ENCODE peak calls at places on chromosomes 4 and X, in five cellular contexts. One of them, this sample, is unnamed.

GRCh38 chr4:113383111-113383785 is 333.8 kb downstream of the ANK2 start:
- DNase-seq in lung: no peak
- DNase-seq in A673: peak; percentile 97
- DNase-seq in mucosa of descending colon: no peak
- DNase-seq in endothelial cell of umbilical vein: peak; percentile 82
- DNase-seq in this sample: peak; percentile 15

GRCh38 chr4:140426610-140427103 is 791 bp downstream of the CLGN start:
- DNase-seq in lung: no peak
- DNase-seq in A673: peak; percentile 41
- DNase-seq in mucosa of descending colon: no peak
- DNase-seq in endothelial cell of umbilical vein: no peak
- DNase-seq in this sample: no peak

GRCh38 chr4:184400375-184400870 is 73.9 kb downstream of the IRF2 start:
- DNase-seq in lung: no peak
- DNase-seq in A673: peak; percentile 58
- DNase-seq in mucosa of descending colon: no peak
- DNase-seq in endothelial cell of umbilical vein: peak; percentile 90
- DNase-seq in this sample: no peak

GRCh38 chr4:34572026-34572425 is 1672.3 kb downstream of the ARAP2 start:
- DNase-seq in lung: no peak
- DNase-seq in A673: no peak
- DNase-seq in mucosa of descending colon: no peak
- DNase-seq in endothelial cell of umbilical vein: no peak
- DNase-seq in this sample: no peak

GRCh38 chr4:7192252-7193039 is at the start of gene SORCS2:
- DNase-seq in lung: no peak
- DNase-seq in A673: peak; percentile 77
- DNase-seq in mucosa of descending colon: peak; percentile 70
- DNase-seq in endothelial cell of umbilical vein: peak; percentile 25
- DNase-seq in this sample: no peak

GRCh38 chr4:55255171-55255570 is 90.9 kb upstream of the SRD5A3 start:
- DNase-seq in lung: no peak
- DNase-seq in A673: peak; percentile 2
- DNase-seq in mucosa of descending colon: no peak
- DNase-seq in endothelial cell of umbilical vein: no peak
- DNase-seq in this sample: no peak

GRCh38 chrX:9340619-9341304 is 124.1 kb upstream of the TBL1X start:
- DNase-seq in lung: peak; percentile 55
- DNase-seq in A673: peak; percentile 72
- DNase-seq in mucosa of descending colon: peak; percentile 33
- DNase-seq in endothelial cell of umbilical vein: peak; percentile 20
- DNase-seq in this sample: no peak

GRCh38 chrX:20362268-20363002 is 95.7 kb upstream of the RPS6KA3 start:
- DNase-seq in lung: peak; percentile 35
- DNase-seq in A673: no peak
- DNase-seq in mucosa of descending colon: no peak
- DNase-seq in endothelial cell of umbilical vein: peak; percentile 46
- DNase-seq in this sample: no peak

GRCh38 chrX:99705696-99706095 is 704.4 kb downstream of the PCDH19 start:
- DNase-seq in lung: no peak
- DNase-seq in A673: no peak
- DNase-seq in mucosa of descending colon: no peak
- DNase-seq in endothelial cell of umbilical vein: no peak
- DNase-seq in this sample: no peak

GRCh38 chrX:115606861-115607260 is 45.9 kb downstream of the PLS3 start:
- DNase-seq in lung: no peak
- DNase-seq in A673: no peak
- DNase-seq in mucosa of descending colon: no peak
- DNase-seq in endothelial cell of umbilical vein: no peak
- DNase-seq in this sample: no peak

GRCh38 chr4:25667931-25668557 is 12.4 kb downstream of the SLC34A2 start:
- DNase-seq in lung: no peak
- DNase-seq in A673: no peak
- DNase-seq in mucosa of descending colon: no peak
- DNase-seq in endothelial cell of umbilical vein: no peak
- DNase-seq in this sample: peak; percentile 15

GRCh38 chr4:81621490-81621889 is 149.8 kb upstream of the RASGEF1B start:
- DNase-seq in lung: no peak
- DNase-seq in A673: no peak
- DNase-seq in mucosa of descending colon: no peak
- DNase-seq in endothelial cell of umbilical vein: no peak
- DNase-seq in this sample: no peak

GRCh38 chr4:137740192-137740591 is 207.9 kb upstream of the PCDH18 start:
- DNase-seq in lung: no peak
- DNase-seq in A673: no peak
- DNase-seq in mucosa of descending colon: no peak
- DNase-seq in endothelial cell of umbilical vein: no peak
- DNase-seq in this sample: no peak

GRCh38 chrX:112636288-112636687 is 43.5 kb downstream of the LHFPL1 start:
- DNase-seq in lung: no peak
- DNase-seq in A673: no peak
- DNase-seq in mucosa of descending colon: no peak
- DNase-seq in endothelial cell of umbilical vein: no peak
- DNase-seq in this sample: no peak

GRCh38 chr4:54676062-54676461 is 18.3 kb downstream of the KIT start:
- DNase-seq in lung: no peak
- DNase-seq in A673: no peak
- DNase-seq in mucosa of descending colon: no peak
- DNase-seq in endothelial cell of umbilical vein: no peak
- DNase-seq in this sample: no peak

GRCh38 chr4:7506119-7506518 is 71.4 kb upstream of the PSAPL1 start:
- DNase-seq in lung: no peak
- DNase-seq in A673: no peak
- DNase-seq in mucosa of descending colon: no peak
- DNase-seq in endothelial cell of umbilical vein: no peak
- DNase-seq in this sample: no peak

GRCh38 chrX:15160558-15160957 is 109.3 kb downstream of the ASB9 start:
- DNase-seq in lung: no peak
- DNase-seq in A673: no peak
- DNase-seq in mucosa of descending colon: no peak
- DNase-seq in endothelial cell of umbilical vein: no peak
- DNase-seq in this sample: no peak

GRCh38 chr4:152903658-152904057 is 32.5 kb upstream of the FHDC1 start:
- DNase-seq in lung: no peak
- DNase-seq in A673: no peak
- DNase-seq in mucosa of descending colon: no peak
- DNase-seq in endothelial cell of umbilical vein: no peak
- DNase-seq in this sample: no peak

GRCh38 chrX:54246866-54247265 is 63.8 kb upstream of the FAM120C start:
- DNase-seq in lung: no peak
- DNase-seq in A673: no peak
- DNase-seq in mucosa of descending colon: no peak
- DNase-seq in endothelial cell of umbilical vein: no peak
- DNase-seq in this sample: no peak

GRCh38 chr4:182338731-182339130 is 95.5 kb downstream of the TENM3 start:
- DNase-seq in lung: no peak
- DNase-seq in A673: no peak
- DNase-seq in mucosa of descending colon: no peak
- DNase-seq in endothelial cell of umbilical vein: no peak
- DNase-seq in this sample: no peak

GRCh38 chrX:143025628-143026027 is at the start of gene SPANXN4:
- DNase-seq in lung: no peak
- DNase-seq in A673: no peak
- DNase-seq in mucosa of descending colon: no peak
- DNase-seq in endothelial cell of umbilical vein: no peak
- DNase-seq in this sample: no peak

GRCh38 chr4:102614801-102615200 is 113.6 kb downstream of the NFKB1 start:
- DNase-seq in lung: no peak
- DNase-seq in A673: no peak
- DNase-seq in mucosa of descending colon: peak; percentile 42
- DNase-seq in endothelial cell of umbilical vein: no peak
- DNase-seq in this sample: no peak
- TF ChIP-seq CTCF in lung: no peak
- TF ChIP-seq CTCF in A673: no peak
- TF ChIP-seq CTCF in mucosa of descending colon: no peak
- TF ChIP-seq CTCF in endothelial cell of umbilical vein: no peak
- TF ChIP-seq CTCF in this sample: no peak

GRCh38 chr4:42302348-42302747 is 94.9 kb upstream of the SHISA3 start:
- DNase-seq in lung: no peak
- DNase-seq in A673: peak; percentile 45
- DNase-seq in mucosa of descending colon: no peak
- DNase-seq in endothelial cell of umbilical vein: peak; percentile 27
- DNase-seq in this sample: peak; percentile 43
- TF ChIP-seq CTCF in lung: no peak
- TF ChIP-seq CTCF in A673: peak; percentile 40
- TF ChIP-seq CTCF in mucosa of descending colon: no peak
- TF ChIP-seq CTCF in endothelial cell of umbilical vein: peak; percentile 16
- TF ChIP-seq CTCF in this sample: peak; percentile 5

GRCh38 chr4:176236909-176237308 is 32.1 kb downstream of the ASB5 start:
- DNase-seq in lung: no peak
- DNase-seq in A673: no peak
- DNase-seq in mucosa of descending colon: no peak
- DNase-seq in endothelial cell of umbilical vein: peak; percentile 15
- DNase-seq in this sample: no peak

GRCh38 chr4:176238819-176239218 is 30.2 kb downstream of the ASB5 start:
- DNase-seq in lung: no peak
- DNase-seq in A673: no peak
- DNase-seq in mucosa of descending colon: no peak
- DNase-seq in endothelial cell of umbilical vein: peak; percentile 37
- DNase-seq in this sample: no peak

GRCh38 chr4:176241703-176242102 is 27.3 kb downstream of the ASB5 start:
- DNase-seq in lung: no peak
- DNase-seq in A673: no peak
- DNase-seq in mucosa of descending colon: no peak
- DNase-seq in endothelial cell of umbilical vein: no peak
- DNase-seq in this sample: no peak

GRCh38 chr4:176242764-176243347 is 26.2 kb downstream of the ASB5 start:
- DNase-seq in lung: no peak
- DNase-seq in A673: no peak
- DNase-seq in mucosa of descending colon: no peak
- DNase-seq in endothelial cell of umbilical vein: no peak
- DNase-seq in this sample: no peak

GRCh38 chr4:176238157-176238608 is 30.8 kb downstream of the ASB5 start:
- DNase-seq in lung: no peak
- DNase-seq in A673: no peak
- DNase-seq in mucosa of descending colon: no peak
- DNase-seq in endothelial cell of umbilical vein: peak; percentile 87
- DNase-seq in this sample: no peak
- TF ChIP-seq CTCF in lung: no peak
- TF ChIP-seq CTCF in A673: no peak
- TF ChIP-seq CTCF in mucosa of descending colon: no peak
- TF ChIP-seq CTCF in endothelial cell of umbilical vein: no peak
- TF ChIP-seq CTCF in this sample: no peak

DNA sequence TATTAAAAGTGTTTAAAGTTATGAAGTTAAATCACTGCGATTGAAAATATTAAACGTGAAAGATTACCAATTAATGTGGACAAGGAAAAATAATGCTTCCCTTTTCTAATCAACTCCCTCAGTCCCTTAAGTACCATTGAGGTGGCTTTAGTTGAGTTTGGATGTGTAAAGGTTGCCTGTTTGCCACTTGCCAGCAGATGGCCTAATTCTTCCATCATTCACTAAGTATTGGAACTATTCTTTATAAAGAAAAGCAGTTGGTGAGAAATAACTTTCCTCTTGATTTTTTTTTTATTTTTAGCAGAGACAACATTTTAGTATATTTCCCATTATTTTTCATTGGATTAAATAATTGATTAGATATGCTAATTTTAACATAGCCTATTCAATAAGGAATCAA is 295.9 kb upstream of the TACR3 start:
- DNase-seq in lung: no peak
- DNase-seq in A673: peak; percentile 29
- DNase-seq in mucosa of descending colon: no peak
- DNase-seq in endothelial cell of umbilical vein: no peak
- DNase-seq in this sample: peak; percentile 28
- TF ChIP-seq CTCF in lung: no peak
- TF ChIP-seq CTCF in A673: peak; percentile 63
- TF ChIP-seq CTCF in mucosa of descending colon: no peak
- TF ChIP-seq CTCF in endothelial cell of umbilical vein: no peak
- TF ChIP-seq CTCF in this sample: no peak

DNA sequence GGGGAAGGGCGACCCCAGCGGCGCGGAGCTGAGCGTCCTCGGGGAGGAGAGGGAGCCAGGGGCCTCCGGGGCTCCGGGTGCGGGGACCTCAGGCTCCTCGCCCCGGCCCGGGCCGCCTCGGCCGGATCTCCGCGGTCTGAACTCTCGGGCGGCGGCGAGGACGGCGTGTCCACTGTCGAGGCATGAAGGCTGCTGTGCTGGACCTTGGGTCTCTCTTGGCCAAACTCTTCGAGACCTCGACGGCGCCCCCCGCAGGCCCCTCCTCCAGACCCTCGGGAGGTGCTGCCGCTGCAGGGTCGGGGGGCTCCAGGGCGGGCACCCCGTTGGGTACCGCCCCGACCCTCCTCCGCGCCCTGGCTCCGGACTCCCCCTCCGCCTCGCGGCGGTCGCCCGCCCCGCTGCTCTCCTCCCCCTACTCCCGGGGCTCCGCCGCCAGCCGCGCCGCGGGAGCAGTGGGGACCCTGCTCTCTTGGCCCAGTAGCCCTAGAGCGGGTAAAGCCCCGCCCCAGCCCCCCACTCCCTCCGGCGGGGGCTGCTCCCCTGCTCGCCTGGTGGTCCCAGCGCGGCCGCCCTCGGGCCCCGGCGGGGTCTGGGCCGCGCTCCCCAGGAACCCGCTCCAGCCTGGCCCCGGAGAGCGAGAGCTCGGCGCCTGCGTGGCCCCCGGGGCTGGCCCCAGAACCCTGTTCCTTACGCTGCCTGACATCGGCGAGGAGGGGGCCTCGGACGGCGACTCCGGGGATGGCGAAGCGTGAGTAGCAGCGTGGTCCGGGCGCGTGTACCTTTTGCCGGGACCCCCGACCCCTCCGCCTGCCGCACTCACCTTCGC is 604 bp downstream of the FAM149A start:
- DNase-seq in lung: no peak
- DNase-seq in A673: no peak
- DNase-seq in mucosa of descending colon: peak; percentile 54
- DNase-seq in endothelial cell of umbilical vein: no peak
- DNase-seq in this sample: no peak
- TF ChIP-seq CTCF in lung: no peak
- TF ChIP-seq CTCF in A673: peak; percentile 18
- TF ChIP-seq CTCF in mucosa of descending colon: no peak
- TF ChIP-seq CTCF in endothelial cell of umbilical vein: no peak
- TF ChIP-seq CTCF in this sample: no peak